ENCODE peak calls at places on chromosome 16, in four cellular contexts. S is AG04450, H is iris pigment epithelial cell, X is right lobe of liver. Y is an unnamed sample.
A peak's percentile ranks its signal among the peaks of the same experiment; 100 is the strongest.

GRCh38 chr16:29809031-29809747 is 2.8 kb upstream of the PRRT2 start:
- DNase-seq in S (no peak), H (no peak), X (no peak), Y (no peak)

GRCh38 chr16:58500329-58501241 is 642 bp downstream of the NDRG4 start:
- DNase-seq in S (no peak), H (no peak), X (no peak), Y (no peak)

GRCh38 chr16:67459066-67459857 is 21.7 kb downstream of the ATP6V0D1 start:
- DNase-seq in S (no peak), H (no peak), X (peak; percentile 64), Y (peak; percentile 42)

GRCh38 chr16:5979905-5980550 is 882.4 kb upstream of the EEF2KMT start:
- DNase-seq in S (no peak), H (no peak), X (no peak), Y (peak; percentile 41)

GRCh38 chr16:67179421-67180080 is 4.2 kb downstream of the MATCAP1 start:
- DNase-seq in S (no peak), H (no peak), X (no peak), Y (no peak)

GRCh38 chr16:70523621-70524405 is at the start of gene SF3B3:
- DNase-seq in S (no peak), H (peak; percentile 27), X (peak; percentile 66), Y (no peak)

GRCh38 chr16:56603589-56603988 is 4.8 kb upstream of the MT2A start:
- DNase-seq in S (no peak), H (peak; percentile 32), X (peak; percentile 48), Y (peak; percentile 75)

GRCh38 chr16:16150117-16150877 is 73.0 kb downstream of the ABCC6 start:
- DNase-seq in S (peak; percentile 73), H (no peak), X (peak; percentile 69), Y (peak; percentile 23)

GRCh38 chr16:46763147-46763546 is 15.0 kb upstream of the MYLK3 start:
- DNase-seq in S (no peak), H (no peak), X (no peak), Y (peak; percentile 51)

GRCh38 chr16:83158320-83158957 is 531.7 kb downstream of the CDH13 start:
- DNase-seq in S (no peak), H (no peak), X (no peak), Y (peak; percentile 29)

GRCh38 chr16:2734844-2735243 is 14.8 kb upstream of the PRSS27 start:
- DNase-seq in S (no peak), H (no peak), X (no peak), Y (no peak)

GRCh38 chr16:47644166-47644565 is 183.0 kb downstream of the PHKB start:
- DNase-seq in S (peak; percentile 59), H (peak; percentile 96), X (peak; percentile 31), Y (peak; percentile 67)

GRCh38 chr16:54176376-54176901 is 110.1 kb downstream of the IRX3 start:
- DNase-seq in S (no peak), H (peak; percentile 5), X (peak; percentile 87), Y (no peak)

GRCh38 chr16:7997966-7998365 is 592.3 kb downstream of the TMEM114 start:
- DNase-seq in S (no peak), H (no peak), X (no peak), Y (peak; percentile 49)

GRCh38 chr16:81232740-81233367 is 5.6 kb upstream of the BCO1 start:
- DNase-seq in S (no peak), H (no peak), X (no peak), Y (no peak)

GRCh38 chr16:10577305-10578202 is 2.8 kb downstream of the EMP2 start:
- DNase-seq in S (no peak), H (no peak), X (no peak), Y (peak; percentile 28)